ENCODE peak calls at places on chromosomes 11 and 22, in six cellular contexts. One of them, this sample, is unnamed.

GRCh38 chr11:118216621-118217526 is 7.9 kb downstream of the JAML start:
- DNase-seq in progenitor cell of endocrine pancreas: no peak
- DNase-seq in activated CD4-positive, alpha-beta T cell treated with anti-CD3 and anti-CD28 coated beads for 4 hours: peak
- DNase-seq in Peyer's patch: no peak
- DNase-seq in cardiac septum: no peak
- DNase-seq in MCF 10A: no peak
- DNase-seq in this sample: no peak

GRCh38 chr11:45333506-45333971 is 47.4 kb upstream of the SYT13 start:
- DNase-seq in MCF 10A: no peak
- DNase-seq in Peyer's patch: peak
- DNase-seq in cardiac septum: no peak
- DNase-seq in progenitor cell of endocrine pancreas: no peak
- DNase-seq in activated CD4-positive, alpha-beta T cell treated with anti-CD3 and anti-CD28 coated beads for 4 hours: no peak
- DNase-seq in this sample: peak

GRCh38 chr22:33803371-33803770 is 116.9 kb downstream of the LARGE1 start:
- DNase-seq in activated CD4-positive, alpha-beta T cell treated with anti-CD3 and anti-CD28 coated beads for 4 hours: no peak
- DNase-seq in MCF 10A: no peak
- DNase-seq in progenitor cell of endocrine pancreas: no peak
- DNase-seq in Peyer's patch: no peak
- DNase-seq in cardiac septum: no peak
- DNase-seq in this sample: no peak

GRCh38 chr11:35045219-35045819 is 93.7 kb upstream of the CD44 start:
- DNase-seq in activated CD4-positive, alpha-beta T cell treated with anti-CD3 and anti-CD28 coated beads for 4 hours: peak
- DNase-seq in cardiac septum: no peak
- DNase-seq in Peyer's patch: peak
- DNase-seq in MCF 10A: no peak
- DNase-seq in progenitor cell of endocrine pancreas: no peak
- DNase-seq in this sample: no peak

GRCh38 chr11:131637469-131638175 is 267.2 kb downstream of the NTM start:
- DNase-seq in Peyer's patch: no peak
- DNase-seq in progenitor cell of endocrine pancreas: no peak
- DNase-seq in MCF 10A: no peak
- DNase-seq in cardiac septum: no peak
- DNase-seq in activated CD4-positive, alpha-beta T cell treated with anti-CD3 and anti-CD28 coated beads for 4 hours: no peak
- DNase-seq in this sample: no peak

GRCh38 chr11:93741882-93742226 is 382 bp downstream of the C11orf54 start:
- DNase-seq in activated CD4-positive, alpha-beta T cell treated with anti-CD3 and anti-CD28 coated beads for 4 hours: no peak
- DNase-seq in cardiac septum: no peak
- DNase-seq in progenitor cell of endocrine pancreas: no peak
- DNase-seq in MCF 10A: peak
- DNase-seq in Peyer's patch: peak
- DNase-seq in this sample: peak

GRCh38 chr11:48013269-48013901 is 33.0 kb downstream of the PTPRJ start:
- DNase-seq in MCF 10A: no peak
- DNase-seq in activated CD4-positive, alpha-beta T cell treated with anti-CD3 and anti-CD28 coated beads for 4 hours: peak
- DNase-seq in cardiac septum: peak
- DNase-seq in progenitor cell of endocrine pancreas: no peak
- DNase-seq in Peyer's patch: peak
- DNase-seq in this sample: peak

GRCh38 chr11:1568451-1568911 is 3.6 kb downstream of the DUSP8 start:
- DNase-seq in activated CD4-positive, alpha-beta T cell treated with anti-CD3 and anti-CD28 coated beads for 4 hours: no peak
- DNase-seq in Peyer's patch: no peak
- DNase-seq in progenitor cell of endocrine pancreas: no peak
- DNase-seq in MCF 10A: no peak
- DNase-seq in cardiac septum: no peak
- DNase-seq in this sample: peak

GRCh38 chr11:2419638-2420501 is 19.3 kb downstream of the TSSC4 start:
- DNase-seq in MCF 10A: peak
- DNase-seq in activated CD4-positive, alpha-beta T cell treated with anti-CD3 and anti-CD28 coated beads for 4 hours: peak
- DNase-seq in progenitor cell of endocrine pancreas: peak
- DNase-seq in cardiac septum: no peak
- DNase-seq in Peyer's patch: peak
- DNase-seq in this sample: peak

GRCh38 chr11:114036156-114036811 is 23.2 kb upstream of the ZBTB16 start:
- DNase-seq in Peyer's patch: peak
- DNase-seq in progenitor cell of endocrine pancreas: peak
- DNase-seq in cardiac septum: peak
- DNase-seq in MCF 10A: peak
- DNase-seq in activated CD4-positive, alpha-beta T cell treated with anti-CD3 and anti-CD28 coated beads for 4 hours: peak
- DNase-seq in this sample: peak

GRCh38 chr11:33703771-33704170 is 3.1 kb upstream of the C11orf91 start:
- DNase-seq in MCF 10A: peak
- DNase-seq in progenitor cell of endocrine pancreas: no peak
- DNase-seq in Peyer's patch: peak
- DNase-seq in cardiac septum: no peak
- DNase-seq in activated CD4-positive, alpha-beta T cell treated with anti-CD3 and anti-CD28 coated beads for 4 hours: no peak
- DNase-seq in this sample: no peak

GRCh38 chr11:45021001-45021400 is 70.3 kb upstream of the TP53I11 start:
- DNase-seq in progenitor cell of endocrine pancreas: no peak
- DNase-seq in activated CD4-positive, alpha-beta T cell treated with anti-CD3 and anti-CD28 coated beads for 4 hours: no peak
- DNase-seq in Peyer's patch: no peak
- DNase-seq in MCF 10A: no peak
- DNase-seq in cardiac septum: no peak
- DNase-seq in this sample: no peak

GRCh38 chr11:17852246-17852645 is 117.7 kb downstream of the KCNC1 start:
- DNase-seq in cardiac septum: no peak
- DNase-seq in MCF 10A: peak
- DNase-seq in activated CD4-positive, alpha-beta T cell treated with anti-CD3 and anti-CD28 coated beads for 4 hours: no peak
- DNase-seq in progenitor cell of endocrine pancreas: no peak
- DNase-seq in Peyer's patch: no peak
- DNase-seq in this sample: no peak

GRCh38 chr11:123517559-123518364 is 87.7 kb downstream of the GRAMD1B start:
- DNase-seq in cardiac septum: no peak
- DNase-seq in activated CD4-positive, alpha-beta T cell treated with anti-CD3 and anti-CD28 coated beads for 4 hours: no peak
- DNase-seq in Peyer's patch: no peak
- DNase-seq in progenitor cell of endocrine pancreas: no peak
- DNase-seq in MCF 10A: no peak
- DNase-seq in this sample: no peak

GRCh38 chr11:67051494-67051893 is 5.2 kb upstream of the RHOD start:
- DNase-seq in activated CD4-positive, alpha-beta T cell treated with anti-CD3 and anti-CD28 coated beads for 4 hours: no peak
- DNase-seq in Peyer's patch: no peak
- DNase-seq in cardiac septum: no peak
- DNase-seq in MCF 10A: no peak
- DNase-seq in progenitor cell of endocrine pancreas: no peak
- DNase-seq in this sample: no peak

GRCh38 chr11:5891216-5891800 is 1.7 kb upstream of the OR52E5 start:
- DNase-seq in cardiac septum: no peak
- DNase-seq in progenitor cell of endocrine pancreas: no peak
- DNase-seq in Peyer's patch: no peak
- DNase-seq in MCF 10A: peak
- DNase-seq in activated CD4-positive, alpha-beta T cell treated with anti-CD3 and anti-CD28 coated beads for 4 hours: no peak
- DNase-seq in this sample: no peak

GRCh38 chr11:87463486-87464102 is 425.9 kb downstream of the TMEM135 start:
- DNase-seq in progenitor cell of endocrine pancreas: no peak
- DNase-seq in MCF 10A: peak
- DNase-seq in Peyer's patch: no peak
- DNase-seq in cardiac septum: no peak
- DNase-seq in activated CD4-positive, alpha-beta T cell treated with anti-CD3 and anti-CD28 coated beads for 4 hours: no peak
- DNase-seq in this sample: no peak

GRCh38 chr11:63961608-63962412 is 12.6 kb upstream of the COX8A start:
- DNase-seq in activated CD4-positive, alpha-beta T cell treated with anti-CD3 and anti-CD28 coated beads for 4 hours: no peak
- DNase-seq in cardiac septum: no peak
- DNase-seq in progenitor cell of endocrine pancreas: no peak
- DNase-seq in MCF 10A: no peak
- DNase-seq in Peyer's patch: no peak
- DNase-seq in this sample: peak

GRCh38 chr11:69253028-69253427 is 40.9 kb upstream of the MYEOV start:
- DNase-seq in progenitor cell of endocrine pancreas: no peak
- DNase-seq in cardiac septum: peak
- DNase-seq in MCF 10A: peak
- DNase-seq in Peyer's patch: no peak
- DNase-seq in activated CD4-positive, alpha-beta T cell treated with anti-CD3 and anti-CD28 coated beads for 4 hours: no peak
- DNase-seq in this sample: no peak

GRCh38 chr11:35943761-35944502 is at the start of gene LDLRAD3:
- DNase-seq in cardiac septum: peak
- DNase-seq in progenitor cell of endocrine pancreas: peak
- DNase-seq in MCF 10A: peak
- DNase-seq in Peyer's patch: peak
- DNase-seq in activated CD4-positive, alpha-beta T cell treated with anti-CD3 and anti-CD28 coated beads for 4 hours: no peak
- DNase-seq in this sample: peak

GRCh38 chr22:26592368-26593015 is 2.6 kb upstream of the TPST2 start:
- DNase-seq in cardiac septum: no peak
- DNase-seq in progenitor cell of endocrine pancreas: no peak
- DNase-seq in activated CD4-positive, alpha-beta T cell treated with anti-CD3 and anti-CD28 coated beads for 4 hours: no peak
- DNase-seq in Peyer's patch: peak
- DNase-seq in MCF 10A: no peak
- DNase-seq in this sample: no peak

GRCh38 chr11:124113890-124114289 is 1.4 kb upstream of the VWA5A start:
- DNase-seq in activated CD4-positive, alpha-beta T cell treated with anti-CD3 and anti-CD28 coated beads for 4 hours: no peak
- DNase-seq in Peyer's patch: peak
- DNase-seq in progenitor cell of endocrine pancreas: no peak
- DNase-seq in MCF 10A: no peak
- DNase-seq in cardiac septum: no peak
- DNase-seq in this sample: no peak

GRCh38 chr22:35312198-35313059 is 12.7 kb downstream of the TOM1 start:
- DNase-seq in MCF 10A: peak
- DNase-seq in Peyer's patch: peak
- DNase-seq in cardiac septum: no peak
- DNase-seq in progenitor cell of endocrine pancreas: no peak
- DNase-seq in activated CD4-positive, alpha-beta T cell treated with anti-CD3 and anti-CD28 coated beads for 4 hours: no peak
- DNase-seq in this sample: no peak

GRCh38 chr11:61610905-61611304 is 30.0 kb upstream of the SYT7 start:
- DNase-seq in Peyer's patch: no peak
- DNase-seq in MCF 10A: no peak
- DNase-seq in progenitor cell of endocrine pancreas: no peak
- DNase-seq in cardiac septum: no peak
- DNase-seq in activated CD4-positive, alpha-beta T cell treated with anti-CD3 and anti-CD28 coated beads for 4 hours: no peak
- DNase-seq in this sample: no peak

GRCh38 chr22:48318575-48319320 is 1508.9 kb downstream of the BRD1 start:
- DNase-seq in Peyer's patch: peak
- DNase-seq in cardiac septum: peak
- DNase-seq in progenitor cell of endocrine pancreas: no peak
- DNase-seq in MCF 10A: no peak
- DNase-seq in activated CD4-positive, alpha-beta T cell treated with anti-CD3 and anti-CD28 coated beads for 4 hours: no peak
- DNase-seq in this sample: no peak

GRCh38 chr11:28100665-28101064 is 7.3 kb downstream of the KIF18A start:
- DNase-seq in progenitor cell of endocrine pancreas: no peak
- DNase-seq in cardiac septum: no peak
- DNase-seq in activated CD4-positive, alpha-beta T cell treated with anti-CD3 and anti-CD28 coated beads for 4 hours: no peak
- DNase-seq in Peyer's patch: no peak
- DNase-seq in MCF 10A: no peak
- DNase-seq in this sample: no peak

GRCh38 chr11:93775289-93775688 is 8.8 kb upstream of the MED17 start:
- DNase-seq in MCF 10A: peak
- DNase-seq in cardiac septum: no peak
- DNase-seq in Peyer's patch: no peak
- DNase-seq in progenitor cell of endocrine pancreas: no peak
- DNase-seq in activated CD4-positive, alpha-beta T cell treated with anti-CD3 and anti-CD28 coated beads for 4 hours: no peak
- DNase-seq in this sample: no peak

GRCh38 chr22:39628563-39629080 is 58.1 kb downstream of the CACNA1I start:
- DNase-seq in cardiac septum: no peak
- DNase-seq in activated CD4-positive, alpha-beta T cell treated with anti-CD3 and anti-CD28 coated beads for 4 hours: no peak
- DNase-seq in MCF 10A: no peak
- DNase-seq in Peyer's patch: no peak
- DNase-seq in progenitor cell of endocrine pancreas: no peak
- DNase-seq in this sample: no peak

GRCh38 chr11:10304495-10305261 is at the start of gene ADM:
- DNase-seq in progenitor cell of endocrine pancreas: peak
- DNase-seq in MCF 10A: peak
- DNase-seq in activated CD4-positive, alpha-beta T cell treated with anti-CD3 and anti-CD28 coated beads for 4 hours: peak
- DNase-seq in Peyer's patch: peak
- DNase-seq in cardiac septum: peak
- DNase-seq in this sample: peak

GRCh38 chr22:35542157-35542971 is 1.7 kb downstream of the RASD2 start:
- DNase-seq in progenitor cell of endocrine pancreas: no peak
- DNase-seq in MCF 10A: no peak
- DNase-seq in Peyer's patch: no peak
- DNase-seq in cardiac septum: no peak
- DNase-seq in activated CD4-positive, alpha-beta T cell treated with anti-CD3 and anti-CD28 coated beads for 4 hours: no peak
- DNase-seq in this sample: no peak

GRCh38 chr22:27473533-27473932 is 328.0 kb downstream of the MN1 start:
- DNase-seq in MCF 10A: no peak
- DNase-seq in cardiac septum: no peak
- DNase-seq in Peyer's patch: no peak
- DNase-seq in progenitor cell of endocrine pancreas: no peak
- DNase-seq in activated CD4-positive, alpha-beta T cell treated with anti-CD3 and anti-CD28 coated beads for 4 hours: no peak
- DNase-seq in this sample: no peak

GRCh38 chr22:39128508-39128907 is 24.0 kb downstream of the CBX7 start:
- DNase-seq in Peyer's patch: peak
- DNase-seq in MCF 10A: no peak
- DNase-seq in progenitor cell of endocrine pancreas: no peak
- DNase-seq in activated CD4-positive, alpha-beta T cell treated with anti-CD3 and anti-CD28 coated beads for 4 hours: no peak
- DNase-seq in cardiac septum: no peak
- DNase-seq in this sample: no peak

GRCh38 chr11:112962854-112963367 is 1.7 kb downstream of the NCAM1 start:
- DNase-seq in activated CD4-positive, alpha-beta T cell treated with anti-CD3 and anti-CD28 coated beads for 4 hours: no peak
- DNase-seq in Peyer's patch: peak
- DNase-seq in MCF 10A: no peak
- DNase-seq in cardiac septum: peak
- DNase-seq in progenitor cell of endocrine pancreas: peak
- DNase-seq in this sample: no peak

GRCh38 chr22:24208012-24208749 is 26.9 kb downstream of the SUSD2 start:
- DNase-seq in progenitor cell of endocrine pancreas: no peak
- DNase-seq in MCF 10A: peak
- DNase-seq in Peyer's patch: no peak
- DNase-seq in cardiac septum: no peak
- DNase-seq in activated CD4-positive, alpha-beta T cell treated with anti-CD3 and anti-CD28 coated beads for 4 hours: no peak
- DNase-seq in this sample: no peak

GRCh38 chr22:30036656-30037055 is 43.6 kb upstream of the HORMAD2 start:
- DNase-seq in MCF 10A: peak
- DNase-seq in progenitor cell of endocrine pancreas: no peak
- DNase-seq in activated CD4-positive, alpha-beta T cell treated with anti-CD3 and anti-CD28 coated beads for 4 hours: no peak
- DNase-seq in Peyer's patch: peak
- DNase-seq in cardiac septum: no peak
- DNase-seq in this sample: no peak

GRCh38 chr11:62124186-62125113 is 639 bp downstream of the INCENP start:
- DNase-seq in activated CD4-positive, alpha-beta T cell treated with anti-CD3 and anti-CD28 coated beads for 4 hours: no peak
- DNase-seq in Peyer's patch: peak
- DNase-seq in cardiac septum: peak
- DNase-seq in progenitor cell of endocrine pancreas: no peak
- DNase-seq in MCF 10A: peak
- DNase-seq in this sample: no peak

GRCh38 chr11:34749666-34750659 is 129.1 kb downstream of the EHF start:
- DNase-seq in progenitor cell of endocrine pancreas: no peak
- DNase-seq in cardiac septum: no peak
- DNase-seq in MCF 10A: peak
- DNase-seq in activated CD4-positive, alpha-beta T cell treated with anti-CD3 and anti-CD28 coated beads for 4 hours: no peak
- DNase-seq in Peyer's patch: peak
- DNase-seq in this sample: no peak

GRCh38 chr11:289145-289705 is 299 bp downstream of the PGGHG start:
- DNase-seq in cardiac septum: no peak
- DNase-seq in Peyer's patch: no peak
- DNase-seq in progenitor cell of endocrine pancreas: no peak
- DNase-seq in activated CD4-positive, alpha-beta T cell treated with anti-CD3 and anti-CD28 coated beads for 4 hours: peak
- DNase-seq in MCF 10A: no peak
- DNase-seq in this sample: peak

GRCh38 chr11:40337118-40337517 is 1122.3 kb downstream of the LRRC4C start:
- DNase-seq in cardiac septum: no peak
- DNase-seq in MCF 10A: no peak
- DNase-seq in activated CD4-positive, alpha-beta T cell treated with anti-CD3 and anti-CD28 coated beads for 4 hours: no peak
- DNase-seq in progenitor cell of endocrine pancreas: no peak
- DNase-seq in Peyer's patch: no peak
- DNase-seq in this sample: no peak

GRCh38 chr11:72787262-72788104 is 6.4 kb downstream of the STARD10 start:
- DNase-seq in MCF 10A: no peak
- DNase-seq in activated CD4-positive, alpha-beta T cell treated with anti-CD3 and anti-CD28 coated beads for 4 hours: no peak
- DNase-seq in Peyer's patch: peak
- DNase-seq in cardiac septum: no peak
- DNase-seq in progenitor cell of endocrine pancreas: peak
- DNase-seq in this sample: peak